ENCODE peak calls at places on chromosomes 5 and 9, in nine cellular contexts. T, L, I, G, H, A, V, Y and Z are unnamed samples.

GRCh38 chr9:115099891-115100290 is 18.1 kb downstream of the TNC start:
- DNase-seq in V (no peak), G (no peak), T (no peak), Y (no peak), H (no peak), L (no peak), A (no peak), I (no peak), Z (no peak)

GRCh38 chr5:106401561-106401960 is 1269.2 kb downstream of the EFNA5 start:
- DNase-seq in Y (no peak), I (no peak), V (no peak), T (no peak), G (no peak), H (peak; percentile 46), A (no peak), L (no peak), Z (no peak)

GRCh38 chr5:103541114-103541513 is 21.5 kb downstream of the NUDT12 start:
- DNase-seq in G (no peak), T (no peak), I (no peak), Y (no peak), V (no peak), L (no peak), A (no peak), H (no peak), Z (no peak)

GRCh38 chr5:87872986-87873385 is 395.7 kb downstream of the TMEM161B start:
- DNase-seq in T (no peak), Y (no peak), A (no peak), G (no peak), V (no peak), H (no peak), I (no peak), L (no peak), Z (peak; percentile 31)

GRCh38 chr5:139660916-139661814 is 13.0 kb downstream of the CXXC5 start:
- DNase-seq in A (no peak), T (peak; percentile 94), Y (no peak), L (peak; percentile 83), G (no peak), H (peak; percentile 93), V (no peak), I (peak; percentile 96), Z (no peak)

GRCh38 chr9:134393582-134394280 is 67.5 kb downstream of the RXRA start:
- DNase-seq in I (no peak), T (no peak), Y (no peak), A (no peak), G (no peak), H (no peak), V (no peak), L (no peak), Z (no peak)

GRCh38 chr5:135976216-135976615 is 21.4 kb upstream of the LECT2 start:
- DNase-seq in V (no peak), Y (no peak), G (no peak), A (no peak), H (no peak), I (no peak), L (no peak), T (no peak), Z (no peak)

GRCh38 chr5:72302171-72302570 is 17.9 kb downstream of the MRPS27 start:
- DNase-seq in V (no peak), A (no peak), I (no peak), H (no peak), G (no peak), Y (no peak), T (peak; percentile 43), L (no peak), Z (no peak)

GRCh38 chr5:116576043-116576713 is 1.6 kb upstream of the SEMA6A start:
- DNase-seq in A (no peak), I (no peak), L (peak; percentile 30), Y (no peak), G (peak; percentile 46), T (peak; percentile 29), H (peak; percentile 63), V (no peak), Z (no peak)

GRCh38 chr5:159095882-159096554 is 3.7 kb downstream of the EBF1 start:
- DNase-seq in L (no peak), Y (no peak), A (no peak), H (peak; percentile 59), T (no peak), I (no peak), G (no peak), V (no peak), Z (no peak)

GRCh38 chr5:132251220-132251725 is 6.2 kb upstream of the PDLIM4 start:
- DNase-seq in L (peak; percentile 13), Y (no peak), H (peak; percentile 39), G (no peak), T (peak; percentile 86), I (no peak), V (no peak), A (no peak), Z (no peak)

GRCh38 chr5:168270446-168270845 is 21.0 kb upstream of the WWC1 start:
- DNase-seq in A (no peak), L (no peak), T (no peak), G (no peak), V (no peak), H (no peak), Y (no peak), I (peak; percentile 33), Z (no peak)

GRCh38 chr5:152288499-152288898 is 116.6 kb downstream of the NMUR2 start:
- DNase-seq in T (no peak), L (no peak), H (no peak), I (no peak), V (no peak), G (no peak), A (no peak), Y (no peak), Z (no peak)

GRCh38 chr5:115097236-115097635 is 72.5 kb downstream of the TRIM36 start:
- DNase-seq in G (no peak), H (no peak), L (no peak), Y (no peak), T (no peak), A (no peak), V (no peak), I (no peak), Z (no peak)

GRCh38 chr5:39951070-39951469 is 526.3 kb upstream of the DAB2 start:
- DNase-seq in I (no peak), G (no peak), Y (no peak), L (no peak), V (no peak), T (no peak), H (no peak), A (no peak), Z (no peak)

GRCh38 chr5:157166494-157167218 is 592 bp upstream of the GARIN3 start:
- DNase-seq in Y (no peak), G (no peak), V (no peak), H (no peak), T (no peak), I (no peak), L (no peak), A (no peak), Z (no peak)

GRCh38 chr9:1042466-1042865 is 7.7 kb upstream of the DMRT2 start:
- DNase-seq in I (no peak), V (no peak), L (no peak), Y (no peak), T (no peak), H (no peak), A (no peak), G (no peak), Z (no peak)

GRCh38 chr5:95861858-95862561 is 39.5 kb upstream of the GLRX start:
- DNase-seq in I (peak; percentile 71), T (peak; percentile 68), G (no peak), V (no peak), Y (no peak), H (peak; percentile 85), A (peak; percentile 15), L (no peak), Z (no peak)

GRCh38 chr9:112446080-112446479 is 40.5 kb upstream of the KIAA1958 start:
- DNase-seq in Y (no peak), H (no peak), A (no peak), V (no peak), G (no peak), L (no peak), I (no peak), T (no peak), Z (no peak)

GRCh38 chr5:68757813-68758212 is 336.0 kb upstream of the SLC30A5 start:
- DNase-seq in A (no peak), I (no peak), G (no peak), Y (no peak), H (no peak), V (no peak), T (peak; percentile 17), L (no peak), Z (no peak)

GRCh38 chr5:72383280-72384205 is 63.4 kb downstream of the PTCD2 start:
- DNase-seq in L (no peak), V (no peak), I (peak; percentile 41), T (peak; percentile 20), Y (no peak), H (peak; percentile 71), G (no peak), A (no peak), Z (no peak)

GRCh38 chr5:133848306-133848924 is 120.0 kb downstream of the C5orf15 start:
- DNase-seq in A (no peak), Y (peak; percentile 7), L (peak; percentile 50), T (peak; percentile 92), V (no peak), I (no peak), H (no peak), G (no peak), Z (peak; percentile 46)

GRCh38 chr5:158739941-158740340 is 359.8 kb downstream of the EBF1 start:
- DNase-seq in H (peak; percentile 55), V (no peak), A (no peak), Y (no peak), L (no peak), I (no peak), T (no peak), G (no peak), Z (no peak)

GRCh38 chr9:115058684-115059315 is 59.2 kb downstream of the TNC start:
- DNase-seq in V (no peak), I (peak; percentile 75), A (no peak), H (peak; percentile 70), G (no peak), T (peak; percentile 87), Y (no peak), L (no peak), Z (no peak)

GRCh38 chr5:119578937-119579336 is 50.4 kb upstream of the FAM170A start:
- DNase-seq in H (peak; percentile 34), V (peak; percentile 15), I (peak; percentile 21), L (no peak), Y (no peak), G (no peak), T (peak; percentile 24), A (peak; percentile 11), Z (no peak)

GRCh38 chr9:128121924-128122808 is 5.4 kb downstream of the PTGES2 start:
- DNase-seq in I (no peak), T (no peak), H (no peak), Y (no peak), G (no peak), V (no peak), A (no peak), L (no peak), Z (no peak)

GRCh38 chr5:31113101-31113500 is 80.4 kb upstream of the CDH6 start:
- DNase-seq in V (peak; percentile 76), G (no peak), L (no peak), T (no peak), Y (no peak), I (peak; percentile 6), H (peak; percentile 44), A (no peak), Z (no peak)

GRCh38 chr5:68958428-68958827 is 135.4 kb upstream of the SLC30A5 start:
- DNase-seq in G (no peak), L (no peak), Y (no peak), H (no peak), V (no peak), I (no peak), A (no peak), T (no peak), Z (no peak)

GRCh38 chr5:179431221-179431620 is 86.0 kb upstream of the ADAMTS2 start:
- DNase-seq in G (no peak), I (no peak), V (no peak), H (no peak), A (no peak), Y (no peak), T (no peak), L (no peak), Z (no peak)

GRCh38 chr9:113993838-113994540 is 84.1 kb downstream of the AMBP start:
- DNase-seq in T (no peak), I (no peak), G (no peak), A (peak; percentile 70), L (peak; percentile 86), V (no peak), H (peak; percentile 74), Y (no peak), Z (peak; percentile 56)

GRCh38 chr9:131289301-131290038 is at the start of gene PLPP7:
- DNase-seq in A (peak; percentile 70), G (no peak), T (peak; percentile 78), L (no peak), Y (no peak), I (peak; percentile 65), V (peak; percentile 29), H (peak; percentile 86), Z (no peak)